ENCODE peak calls at places on chromosomes 16 and 17, in seven cellular contexts. One of them, this sample, is unnamed.
A peak's percentile ranks its signal among the peaks of the same experiment; 100 is the strongest.

GRCh38 chr16:66849021-66849420 is 4.8 kb downstream of the CA7 start:
- DNase-seq in AG04450: no peak
- DNase-seq in GM19239: no peak
- DNase-seq in anterior cingulate cortex: no peak
- DNase-seq in mucosa of descending colon: no peak
- DNase-seq in stimulated activated CD8-positive, alpha-beta memory T cell treated with anti-CD3 and anti-CD28 coated beads, Interleukin-4, amount 100 ng/mL, for 4 hours: no peak
- DNase-seq in T1000: no peak
- DNase-seq in this sample: no peak

GRCh38 chr16:48559462-48560211 is 50.3 kb downstream of the N4BP1 start:
- DNase-seq in stimulated activated CD8-positive, alpha-beta memory T cell treated with anti-CD3 and anti-CD28 coated beads, Interleukin-4, amount 100 ng/mL, for 4 hours: no peak
- DNase-seq in AG04450: no peak
- DNase-seq in GM19239: no peak
- DNase-seq in T1000: no peak
- DNase-seq in anterior cingulate cortex: no peak
- DNase-seq in mucosa of descending colon: no peak
- DNase-seq in this sample: no peak

GRCh38 chr17:73455767-73456166 is 144.0 kb upstream of the CDC42EP4 start:
- DNase-seq in stimulated activated CD8-positive, alpha-beta memory T cell treated with anti-CD3 and anti-CD28 coated beads, Interleukin-4, amount 100 ng/mL, for 4 hours: no peak
- DNase-seq in mucosa of descending colon: no peak
- DNase-seq in GM19239: no peak
- DNase-seq in AG04450: no peak
- DNase-seq in T1000: no peak
- DNase-seq in anterior cingulate cortex: no peak
- DNase-seq in this sample: no peak

GRCh38 chr16:88452485-88453216 is 429 bp upstream of the ZFPM1 start:
- DNase-seq in stimulated activated CD8-positive, alpha-beta memory T cell treated with anti-CD3 and anti-CD28 coated beads, Interleukin-4, amount 100 ng/mL, for 4 hours: peak; percentile 97
- DNase-seq in anterior cingulate cortex: peak; percentile 88
- DNase-seq in AG04450: peak; percentile 77
- DNase-seq in GM19239: peak; percentile 98
- DNase-seq in mucosa of descending colon: peak; percentile 99
- DNase-seq in T1000: peak; percentile 91
- DNase-seq in this sample: peak; percentile 46

GRCh38 chr17:72968798-72969197 is 123.7 kb downstream of the SLC39A11 start:
- DNase-seq in AG04450: no peak
- DNase-seq in T1000: no peak
- DNase-seq in stimulated activated CD8-positive, alpha-beta memory T cell treated with anti-CD3 and anti-CD28 coated beads, Interleukin-4, amount 100 ng/mL, for 4 hours: no peak
- DNase-seq in anterior cingulate cortex: no peak
- DNase-seq in GM19239: no peak
- DNase-seq in mucosa of descending colon: no peak
- DNase-seq in this sample: no peak

GRCh38 chr16:81376880-81377279 is 62.1 kb downstream of the GAN start:
- DNase-seq in anterior cingulate cortex: no peak
- DNase-seq in AG04450: no peak
- DNase-seq in GM19239: no peak
- DNase-seq in T1000: no peak
- DNase-seq in stimulated activated CD8-positive, alpha-beta memory T cell treated with anti-CD3 and anti-CD28 coated beads, Interleukin-4, amount 100 ng/mL, for 4 hours: peak; percentile 3
- DNase-seq in mucosa of descending colon: no peak
- DNase-seq in this sample: no peak

GRCh38 chr16:72066747-72067146 is 3.7 kb downstream of the HPR start:
- DNase-seq in T1000: no peak
- DNase-seq in GM19239: peak; percentile 12
- DNase-seq in anterior cingulate cortex: no peak
- DNase-seq in stimulated activated CD8-positive, alpha-beta memory T cell treated with anti-CD3 and anti-CD28 coated beads, Interleukin-4, amount 100 ng/mL, for 4 hours: no peak
- DNase-seq in mucosa of descending colon: peak; percentile 7
- DNase-seq in AG04450: peak; percentile 16
- DNase-seq in this sample: peak; percentile 3

GRCh38 chr16:71899171-71899570 is 3.8 kb downstream of the IST1 start:
- DNase-seq in AG04450: no peak
- DNase-seq in stimulated activated CD8-positive, alpha-beta memory T cell treated with anti-CD3 and anti-CD28 coated beads, Interleukin-4, amount 100 ng/mL, for 4 hours: no peak
- DNase-seq in anterior cingulate cortex: no peak
- DNase-seq in GM19239: no peak
- DNase-seq in T1000: no peak
- DNase-seq in mucosa of descending colon: no peak
- DNase-seq in this sample: no peak

GRCh38 chr17:82449883-82450356 is 632 bp downstream of the CYBC1 start:
- DNase-seq in GM19239: no peak
- DNase-seq in mucosa of descending colon: peak; percentile 32
- DNase-seq in AG04450: no peak
- DNase-seq in stimulated activated CD8-positive, alpha-beta memory T cell treated with anti-CD3 and anti-CD28 coated beads, Interleukin-4, amount 100 ng/mL, for 4 hours: no peak
- DNase-seq in anterior cingulate cortex: no peak
- DNase-seq in T1000: no peak
- DNase-seq in this sample: no peak

GRCh38 chr16:85138825-85139627 is 26.8 kb upstream of the CIBAR2 start:
- DNase-seq in anterior cingulate cortex: no peak
- DNase-seq in AG04450: no peak
- DNase-seq in GM19239: no peak
- DNase-seq in stimulated activated CD8-positive, alpha-beta memory T cell treated with anti-CD3 and anti-CD28 coated beads, Interleukin-4, amount 100 ng/mL, for 4 hours: no peak
- DNase-seq in T1000: no peak
- DNase-seq in mucosa of descending colon: no peak
- DNase-seq in this sample: no peak

GRCh38 chr16:88002749-88003148 is 51.5 kb downstream of the BANP start:
- DNase-seq in stimulated activated CD8-positive, alpha-beta memory T cell treated with anti-CD3 and anti-CD28 coated beads, Interleukin-4, amount 100 ng/mL, for 4 hours: no peak
- DNase-seq in mucosa of descending colon: no peak
- DNase-seq in T1000: no peak
- DNase-seq in anterior cingulate cortex: no peak
- DNase-seq in AG04450: no peak
- DNase-seq in GM19239: no peak
- DNase-seq in this sample: no peak

GRCh38 chr16:89402962-89403361 is 87.4 kb downstream of the ANKRD11 start:
- DNase-seq in AG04450: no peak
- DNase-seq in GM19239: no peak
- DNase-seq in T1000: no peak
- DNase-seq in mucosa of descending colon: no peak
- DNase-seq in anterior cingulate cortex: no peak
- DNase-seq in stimulated activated CD8-positive, alpha-beta memory T cell treated with anti-CD3 and anti-CD28 coated beads, Interleukin-4, amount 100 ng/mL, for 4 hours: peak; percentile 11
- DNase-seq in this sample: no peak

GRCh38 chr17:32497431-32498205 is 10.8 kb downstream of the CDK5R1 start:
- DNase-seq in anterior cingulate cortex: no peak
- DNase-seq in AG04450: no peak
- DNase-seq in mucosa of descending colon: no peak
- DNase-seq in GM19239: no peak
- DNase-seq in T1000: no peak
- DNase-seq in stimulated activated CD8-positive, alpha-beta memory T cell treated with anti-CD3 and anti-CD28 coated beads, Interleukin-4, amount 100 ng/mL, for 4 hours: no peak
- DNase-seq in this sample: no peak

GRCh38 chr17:43372273-43372911 is 26.4 kb upstream of the ARL4D start:
- DNase-seq in anterior cingulate cortex: no peak
- DNase-seq in stimulated activated CD8-positive, alpha-beta memory T cell treated with anti-CD3 and anti-CD28 coated beads, Interleukin-4, amount 100 ng/mL, for 4 hours: no peak
- DNase-seq in T1000: no peak
- DNase-seq in mucosa of descending colon: no peak
- DNase-seq in GM19239: no peak
- DNase-seq in AG04450: no peak
- DNase-seq in this sample: no peak

GRCh38 chr17:82444941-82445521 is 5.5 kb downstream of the CYBC1 start:
- DNase-seq in T1000: no peak
- DNase-seq in GM19239: no peak
- DNase-seq in mucosa of descending colon: no peak
- DNase-seq in AG04450: no peak
- DNase-seq in anterior cingulate cortex: no peak
- DNase-seq in stimulated activated CD8-positive, alpha-beta memory T cell treated with anti-CD3 and anti-CD28 coated beads, Interleukin-4, amount 100 ng/mL, for 4 hours: no peak
- DNase-seq in this sample: no peak

This sample was measured in non-pigmented ciliary epithelial cell.